ENCODE peak calls at places on chromosomes 6 and 20, in nine cellular contexts. Q is effector memory CD8-positive, alpha-beta T cell; S is posterior cingulate gyrus; V is NCI-H1417; E is NCI-H2081; A is SIG-M5; U is AG08395; R is EH; N is fibroblast of lung. J is an unnamed sample.
A peak's percentile ranks its signal among the peaks of the same experiment; 100 is the strongest.

GRCh38 chr6:135880066-135880972 is 28.8 kb downstream of the PDE7B start:
- DNase-seq in Q (peak; percentile 33), S (no peak), V (no peak), E (no peak), A (no peak), U (peak; percentile 60), R (peak; percentile 88), N (peak; percentile 79), J (peak; percentile 15)

GRCh38 chr20:2162125-2162822 is 60.6 kb downstream of the STK35 start:
- DNase-seq in Q (no peak), S (no peak), V (no peak), E (no peak), A (no peak), U (no peak), R (no peak), N (no peak), J (no peak)

GRCh38 chr20:50636601-50637539 is 54.5 kb downstream of the RIPOR3 start:
- DNase-seq in Q (no peak), S (no peak), V (no peak), E (no peak), A (no peak), U (peak; percentile 48), R (peak; percentile 68), N (peak; percentile 9), J (no peak)

GRCh38 chr6:5303711-5304110 is 42.4 kb downstream of the FARS2 start:
- DNase-seq in Q (no peak), S (no peak), V (no peak), E (no peak), A (no peak), U (no peak), R (no peak), N (no peak), J (no peak)

GRCh38 chr6:74873911-74874310 is 331.9 kb downstream of the COL12A1 start:
- DNase-seq in Q (no peak), S (no peak), V (no peak), E (no peak), A (no peak), U (no peak), R (peak; percentile 62), N (peak; percentile 34), J (no peak)

GRCh38 chr6:168095171-168095691 is 16.2 kb upstream of the FRMD1 start:
- DNase-seq in Q (no peak), S (peak; percentile 48), V (no peak), E (no peak), A (no peak), U (no peak), R (no peak), N (no peak), J (no peak)

GRCh38 chr6:88867841-88868558 is 95.4 kb downstream of the RNGTT start:
- DNase-seq in Q (no peak), S (no peak), V (no peak), E (no peak), A (no peak), U (peak; percentile 5), R (no peak), N (peak; percentile 72), J (no peak)

GRCh38 chr6:139490482-139490881 is 116.0 kb upstream of the CITED2 start:
- DNase-seq in Q (peak; percentile 26), S (no peak), V (no peak), E (no peak), A (no peak), U (no peak), R (peak; percentile 46), N (no peak), J (no peak)

GRCh38 chr6:39003072-39003471 is 45.5 kb upstream of the GLP1R start:
- DNase-seq in Q (no peak), S (no peak), V (no peak), E (peak; percentile 2), A (no peak), U (no peak), R (no peak), N (no peak), J (no peak)

GRCh38 chr6:34018961-34019606 is 126.8 kb downstream of the GRM4 start:
- DNase-seq in Q (no peak), S (peak; percentile 53), V (no peak), E (no peak), A (no peak), U (no peak), R (no peak), N (no peak), J (no peak)

GRCh38 chr20:54004397-54004940 is 65.9 kb downstream of the BCAS1 start:
- DNase-seq in Q (no peak), S (no peak), V (no peak), E (no peak), A (no peak), U (no peak), R (no peak), N (no peak), J (no peak)

GRCh38 chr6:47362857-47363461 is 53.3 kb upstream of the TNFRSF21 start:
- DNase-seq in Q (no peak), S (no peak), V (no peak), E (no peak), A (no peak), U (no peak), R (no peak), N (no peak), J (no peak)

GRCh38 chr20:13545755-13546154 is 93.0 kb downstream of the TASP1 start:
- DNase-seq in Q (no peak), S (no peak), V (no peak), E (no peak), A (no peak), U (no peak), R (peak; percentile 71), N (peak; percentile 30), J (no peak)

GRCh38 chr6:168165373-168165772 is 86.4 kb upstream of the FRMD1 start:
- DNase-seq in Q (no peak), S (no peak), V (peak; percentile 10), E (no peak), A (no peak), U (peak; percentile 63), R (peak; percentile 59), N (no peak), J (no peak)

GRCh38 chr6:156464100-156464878 is 312.9 kb upstream of the ARID1B start:
- DNase-seq in Q (no peak), S (no peak), V (no peak), E (no peak), A (no peak), U (no peak), R (no peak), N (no peak), J (no peak)

GRCh38 chr6:81795890-81796289 is 43.4 kb upstream of the TENT5A start:
- DNase-seq in Q (no peak), S (no peak), V (no peak), E (no peak), A (no peak), U (no peak), R (no peak), N (no peak), J (no peak)

GRCh38 chr6:57013501-57013900 is 33.0 kb upstream of the KIAA1586 start:
- DNase-seq in Q (no peak), S (no peak), V (no peak), E (no peak), A (no peak), U (peak; percentile 81), R (peak; percentile 94), N (peak; percentile 85), J (no peak)

GRCh38 chr6:56946368-56946767 is 8.5 kb upstream of the BEND6 start:
- DNase-seq in Q (no peak), S (no peak), V (no peak), E (no peak), A (no peak), U (no peak), R (peak; percentile 41), N (peak; percentile 67), J (no peak)

GRCh38 chr20:39862613-39863012 is 826.4 kb downstream of the MAFB start:
- DNase-seq in Q (no peak), S (no peak), V (no peak), E (no peak), A (no peak), U (no peak), R (no peak), N (no peak), J (no peak)

GRCh38 chr6:117501722-117502121 is 19.2 kb downstream of the DCBLD1 start:
- DNase-seq in Q (no peak), S (no peak), V (no peak), E (no peak), A (no peak), U (no peak), R (no peak), N (no peak), J (no peak)

GRCh38 chr20:824916-825315 is 8.6 kb upstream of the FAM110A start:
- DNase-seq in Q (no peak), S (no peak), V (no peak), E (no peak), A (no peak), U (no peak), R (no peak), N (no peak), J (no peak)

GRCh38 chr6:33427585-33428218 is 7.8 kb downstream of the SYNGAP1 start:
- DNase-seq in Q (peak; percentile 64), S (peak; percentile 86), V (peak; percentile 57), E (no peak), A (no peak), U (peak; percentile 58), R (peak; percentile 39), N (no peak), J (no peak)

GRCh38 chr6:33802186-33803061 is 1.4 kb downstream of the MLN start:
- DNase-seq in Q (no peak), S (peak; percentile 35), V (no peak), E (no peak), A (no peak), U (no peak), R (peak; percentile 48), N (no peak), J (no peak)

GRCh38 chr6:2695464-2696095 is 55.1 kb downstream of the MYLK4 start:
- DNase-seq in Q (no peak), S (no peak), V (peak; percentile 12), E (no peak), A (no peak), U (no peak), R (peak; percentile 35), N (peak; percentile 29), J (no peak)

GRCh38 chr6:165717732-165718465 is 54.9 kb upstream of the PDE10A start:
- DNase-seq in Q (no peak), S (no peak), V (no peak), E (no peak), A (no peak), U (no peak), R (no peak), N (peak; percentile 82), J (no peak)

GRCh38 chr6:154993026-154993425 is 2.1 kb upstream of the TIAM2 start:
- DNase-seq in Q (no peak), S (no peak), V (no peak), E (no peak), A (no peak), U (no peak), R (peak; percentile 66), N (no peak), J (no peak)

GRCh38 chr20:63103402-63104311 is 96.9 kb upstream of the BHLHE23 start:
- DNase-seq in Q (no peak), S (peak; percentile 37), V (no peak), E (no peak), A (no peak), U (no peak), R (peak; percentile 16), N (peak; percentile 6), J (no peak)

GRCh38 chr6:4853349-4853748 is 77.1 kb downstream of the CDYL start:
- DNase-seq in Q (no peak), S (no peak), V (no peak), E (no peak), A (no peak), U (no peak), R (peak; percentile 9), N (no peak), J (no peak)

GRCh38 chr20:41072099-41072798 is 43.6 kb downstream of the TOP1 start:
- DNase-seq in Q (no peak), S (no peak), V (no peak), E (no peak), A (no peak), U (peak; percentile 79), R (peak; percentile 94), N (peak; percentile 91), J (no peak)

GRCh38 chr6:119226089-119226488 is 123.5 kb downstream of the MAN1A1 start:
- DNase-seq in Q (no peak), S (no peak), V (no peak), E (peak; percentile 29), A (no peak), U (no peak), R (no peak), N (no peak), J (no peak)

GRCh38 chr20:58447733-58448391 is 58.8 kb downstream of the VAPB start:
- DNase-seq in Q (peak; percentile 30), S (no peak), V (peak; percentile 25), E (peak; percentile 36), A (no peak), U (peak; percentile 71), R (peak; percentile 66), N (peak; percentile 39), J (peak; percentile 20)

J was measured in NK-92 treated with Interleukin-12 subunit alpha and Interleukin-12 subunit beta, amount 100 ng/mL, for 24 hours.